ENCODE peak calls at places on chromosome 11, in nine cellular contexts. One of them, this sample, is unnamed.
A peak's percentile ranks its signal among the peaks of the same experiment; 100 is the strongest.

GRCh38 chr11:118958577-118958976 is 2.5 kb downstream of the UPK2 start:
- DNase-seq in IMR-90: no peak
- DNase-seq in activated T-cell treated with anti-CD3 and anti-CD28 coated beads, Interleukin-2, amount 50 U/mL, for 72 hours: no peak
- DNase-seq in T-helper 2 cell: no peak
- DNase-seq in transverse colon: no peak
- DNase-seq in EL: no peak
- DNase-seq in nucleus accumbens: no peak
- DNase-seq in small intestine: no peak
- DNase-seq in endodermal cell: no peak
- DNase-seq in this sample: no peak

GRCh38 chr11:12143461-12144258 is 33.3 kb downstream of the MICAL2 start:
- DNase-seq in transverse colon: peak; percentile 65
- DNase-seq in IMR-90: no peak
- DNase-seq in activated T-cell treated with anti-CD3 and anti-CD28 coated beads, Interleukin-2, amount 50 U/mL, for 72 hours: no peak
- DNase-seq in EL: no peak
- DNase-seq in endodermal cell: no peak
- DNase-seq in T-helper 2 cell: no peak
- DNase-seq in nucleus accumbens: no peak
- DNase-seq in small intestine: peak; percentile 92
- DNase-seq in this sample: no peak

GRCh38 chr11:1005913-1006312 is 30.6 kb downstream of the MUC6 start:
- DNase-seq in transverse colon: no peak
- DNase-seq in small intestine: no peak
- DNase-seq in T-helper 2 cell: no peak
- DNase-seq in nucleus accumbens: no peak
- DNase-seq in endodermal cell: no peak
- DNase-seq in activated T-cell treated with anti-CD3 and anti-CD28 coated beads, Interleukin-2, amount 50 U/mL, for 72 hours: no peak
- DNase-seq in EL: no peak
- DNase-seq in IMR-90: no peak
- DNase-seq in this sample: no peak

GRCh38 chr11:122069946-122070345 is 46.1 kb downstream of the BLID start:
- DNase-seq in EL: peak; percentile 60
- DNase-seq in transverse colon: peak; percentile 14
- DNase-seq in endodermal cell: peak; percentile 49
- DNase-seq in T-helper 2 cell: no peak
- DNase-seq in nucleus accumbens: peak; percentile 70
- DNase-seq in activated T-cell treated with anti-CD3 and anti-CD28 coated beads, Interleukin-2, amount 50 U/mL, for 72 hours: no peak
- DNase-seq in IMR-90: peak; percentile 91
- DNase-seq in small intestine: no peak
- DNase-seq in this sample: peak; percentile 49

GRCh38 chr11:133127746-133128145 is 404.6 kb downstream of the OPCML start:
- DNase-seq in IMR-90: no peak
- DNase-seq in nucleus accumbens: no peak
- DNase-seq in small intestine: no peak
- DNase-seq in activated T-cell treated with anti-CD3 and anti-CD28 coated beads, Interleukin-2, amount 50 U/mL, for 72 hours: no peak
- DNase-seq in transverse colon: no peak
- DNase-seq in T-helper 2 cell: no peak
- DNase-seq in EL: no peak
- DNase-seq in endodermal cell: no peak
- DNase-seq in this sample: no peak

GRCh38 chr11:30855383-30856006 is 269.3 kb upstream of the MPPED2 start:
- DNase-seq in transverse colon: no peak
- DNase-seq in EL: no peak
- DNase-seq in T-helper 2 cell: no peak
- DNase-seq in IMR-90: peak; percentile 29
- DNase-seq in nucleus accumbens: no peak
- DNase-seq in small intestine: no peak
- DNase-seq in endodermal cell: no peak
- DNase-seq in activated T-cell treated with anti-CD3 and anti-CD28 coated beads, Interleukin-2, amount 50 U/mL, for 72 hours: no peak
- DNase-seq in this sample: no peak

GRCh38 chr11:120467627-120468026 is 43.9 kb upstream of the GRIK4 start:
- DNase-seq in activated T-cell treated with anti-CD3 and anti-CD28 coated beads, Interleukin-2, amount 50 U/mL, for 72 hours: no peak
- DNase-seq in T-helper 2 cell: no peak
- DNase-seq in IMR-90: peak; percentile 48
- DNase-seq in nucleus accumbens: no peak
- DNase-seq in small intestine: peak; percentile 2
- DNase-seq in transverse colon: no peak
- DNase-seq in EL: peak; percentile 74
- DNase-seq in endodermal cell: no peak
- DNase-seq in this sample: no peak

GRCh38 chr11:114196994-114197702 is 99.1 kb upstream of the NNMT start:
- DNase-seq in IMR-90: no peak
- DNase-seq in nucleus accumbens: peak; percentile 55
- DNase-seq in EL: no peak
- DNase-seq in small intestine: no peak
- DNase-seq in T-helper 2 cell: no peak
- DNase-seq in transverse colon: no peak
- DNase-seq in endodermal cell: no peak
- DNase-seq in activated T-cell treated with anti-CD3 and anti-CD28 coated beads, Interleukin-2, amount 50 U/mL, for 72 hours: no peak
- DNase-seq in this sample: no peak

GRCh38 chr11:118084656-118085055 is 2.1 kb downstream of the SMIM35 start:
- DNase-seq in EL: no peak
- DNase-seq in small intestine: no peak
- DNase-seq in nucleus accumbens: no peak
- DNase-seq in transverse colon: no peak
- DNase-seq in T-helper 2 cell: no peak
- DNase-seq in IMR-90: no peak
- DNase-seq in activated T-cell treated with anti-CD3 and anti-CD28 coated beads, Interleukin-2, amount 50 U/mL, for 72 hours: no peak
- DNase-seq in endodermal cell: no peak
- DNase-seq in this sample: no peak

GRCh38 chr11:66467034-66467659 is 442 bp downstream of the PELI3 start:
- DNase-seq in EL: peak; percentile 40
- DNase-seq in T-helper 2 cell: no peak
- DNase-seq in transverse colon: peak; percentile 45
- DNase-seq in IMR-90: peak; percentile 15
- DNase-seq in small intestine: peak; percentile 15
- DNase-seq in activated T-cell treated with anti-CD3 and anti-CD28 coated beads, Interleukin-2, amount 50 U/mL, for 72 hours: peak; percentile 59
- DNase-seq in nucleus accumbens: no peak
- DNase-seq in endodermal cell: no peak
- DNase-seq in this sample: peak; percentile 64

GRCh38 chr11:77081381-77081851 is 14.6 kb downstream of the CAPN5 start:
- DNase-seq in activated T-cell treated with anti-CD3 and anti-CD28 coated beads, Interleukin-2, amount 50 U/mL, for 72 hours: no peak
- DNase-seq in EL: no peak
- DNase-seq in transverse colon: peak; percentile 8
- DNase-seq in endodermal cell: peak; percentile 40
- DNase-seq in IMR-90: no peak
- DNase-seq in small intestine: no peak
- DNase-seq in nucleus accumbens: no peak
- DNase-seq in T-helper 2 cell: no peak
- DNase-seq in this sample: no peak

GRCh38 chr11:14578551-14578956 is 58.4 kb upstream of the PSMA1 start:
- DNase-seq in nucleus accumbens: no peak
- DNase-seq in IMR-90: peak; percentile 54
- DNase-seq in transverse colon: peak; percentile 43
- DNase-seq in small intestine: peak; percentile 79
- DNase-seq in activated T-cell treated with anti-CD3 and anti-CD28 coated beads, Interleukin-2, amount 50 U/mL, for 72 hours: peak; percentile 72
- DNase-seq in endodermal cell: no peak
- DNase-seq in T-helper 2 cell: peak; percentile 54
- DNase-seq in EL: peak; percentile 24
- DNase-seq in this sample: no peak

GRCh38 chr11:61881397-61881796 is 9.9 kb downstream of the FADS3 start:
- DNase-seq in nucleus accumbens: no peak
- DNase-seq in small intestine: no peak
- DNase-seq in endodermal cell: peak; percentile 69
- DNase-seq in transverse colon: no peak
- DNase-seq in activated T-cell treated with anti-CD3 and anti-CD28 coated beads, Interleukin-2, amount 50 U/mL, for 72 hours: no peak
- DNase-seq in T-helper 2 cell: no peak
- DNase-seq in IMR-90: no peak
- DNase-seq in EL: no peak
- DNase-seq in this sample: peak; percentile 78

GRCh38 chr11:119983816-119984215 is 154.1 kb downstream of the TRIM29 start:
- DNase-seq in IMR-90: no peak
- DNase-seq in small intestine: no peak
- DNase-seq in transverse colon: no peak
- DNase-seq in endodermal cell: no peak
- DNase-seq in activated T-cell treated with anti-CD3 and anti-CD28 coated beads, Interleukin-2, amount 50 U/mL, for 72 hours: no peak
- DNase-seq in nucleus accumbens: no peak
- DNase-seq in T-helper 2 cell: no peak
- DNase-seq in EL: no peak
- DNase-seq in this sample: no peak

GRCh38 chr11:79082920-79083319 is 357.9 kb downstream of the TENM4 start:
- DNase-seq in activated T-cell treated with anti-CD3 and anti-CD28 coated beads, Interleukin-2, amount 50 U/mL, for 72 hours: no peak
- DNase-seq in small intestine: peak; percentile 32
- DNase-seq in EL: no peak
- DNase-seq in T-helper 2 cell: no peak
- DNase-seq in transverse colon: no peak
- DNase-seq in nucleus accumbens: no peak
- DNase-seq in endodermal cell: no peak
- DNase-seq in IMR-90: no peak
- DNase-seq in this sample: no peak

GRCh38 chr11:34809191-34810106 is 106.7 kb downstream of the APIP start:
- DNase-seq in IMR-90: peak; percentile 31
- DNase-seq in small intestine: no peak
- DNase-seq in endodermal cell: no peak
- DNase-seq in nucleus accumbens: no peak
- DNase-seq in T-helper 2 cell: no peak
- DNase-seq in transverse colon: no peak
- DNase-seq in activated T-cell treated with anti-CD3 and anti-CD28 coated beads, Interleukin-2, amount 50 U/mL, for 72 hours: no peak
- DNase-seq in EL: no peak
- DNase-seq in this sample: no peak

GRCh38 chr11:109138200-109138599 is 283.8 kb upstream of the C11orf87 start:
- DNase-seq in nucleus accumbens: no peak
- DNase-seq in endodermal cell: no peak
- DNase-seq in small intestine: no peak
- DNase-seq in activated T-cell treated with anti-CD3 and anti-CD28 coated beads, Interleukin-2, amount 50 U/mL, for 72 hours: no peak
- DNase-seq in transverse colon: no peak
- DNase-seq in EL: peak; percentile 27
- DNase-seq in T-helper 2 cell: no peak
- DNase-seq in IMR-90: peak; percentile 11
- DNase-seq in this sample: no peak

GRCh38 chr11:70590356-70590991 is 192.1 kb downstream of the CTTN start:
- DNase-seq in small intestine: no peak
- DNase-seq in IMR-90: no peak
- DNase-seq in nucleus accumbens: no peak
- DNase-seq in transverse colon: no peak
- DNase-seq in EL: no peak
- DNase-seq in T-helper 2 cell: no peak
- DNase-seq in endodermal cell: no peak
- DNase-seq in activated T-cell treated with anti-CD3 and anti-CD28 coated beads, Interleukin-2, amount 50 U/mL, for 72 hours: no peak
- DNase-seq in this sample: no peak

GRCh38 chr11:105673089-105673488 is 63.2 kb downstream of the GRIA4 start:
- DNase-seq in endodermal cell: peak; percentile 89
- DNase-seq in IMR-90: peak; percentile 72
- DNase-seq in nucleus accumbens: no peak
- DNase-seq in EL: peak; percentile 34
- DNase-seq in activated T-cell treated with anti-CD3 and anti-CD28 coated beads, Interleukin-2, amount 50 U/mL, for 72 hours: peak; percentile 3
- DNase-seq in T-helper 2 cell: no peak
- DNase-seq in transverse colon: no peak
- DNase-seq in small intestine: peak; percentile 22
- DNase-seq in this sample: peak; percentile 90

GRCh38 chr11:128843198-128843766 is 23.8 kb downstream of the KCNJ1 start:
- DNase-seq in transverse colon: no peak
- DNase-seq in IMR-90: no peak
- DNase-seq in endodermal cell: no peak
- DNase-seq in nucleus accumbens: no peak
- DNase-seq in small intestine: no peak
- DNase-seq in EL: no peak
- DNase-seq in activated T-cell treated with anti-CD3 and anti-CD28 coated beads, Interleukin-2, amount 50 U/mL, for 72 hours: no peak
- DNase-seq in T-helper 2 cell: no peak
- DNase-seq in this sample: no peak

GRCh38 chr11:112464949-112465348 is 204.3 kb upstream of the PLET1 start:
- DNase-seq in nucleus accumbens: no peak
- DNase-seq in IMR-90: no peak
- DNase-seq in transverse colon: no peak
- DNase-seq in T-helper 2 cell: no peak
- DNase-seq in activated T-cell treated with anti-CD3 and anti-CD28 coated beads, Interleukin-2, amount 50 U/mL, for 72 hours: no peak
- DNase-seq in small intestine: no peak
- DNase-seq in EL: no peak
- DNase-seq in endodermal cell: no peak
- DNase-seq in this sample: no peak

GRCh38 chr11:86388198-86388597 is 13.5 kb downstream of the CCDC81 start:
- DNase-seq in EL: no peak
- DNase-seq in IMR-90: no peak
- DNase-seq in nucleus accumbens: no peak
- DNase-seq in small intestine: peak; percentile 16
- DNase-seq in endodermal cell: peak; percentile 50
- DNase-seq in transverse colon: no peak
- DNase-seq in activated T-cell treated with anti-CD3 and anti-CD28 coated beads, Interleukin-2, amount 50 U/mL, for 72 hours: no peak
- DNase-seq in T-helper 2 cell: no peak
- DNase-seq in this sample: peak; percentile 24

GRCh38 chr11:9953994-9954626 is 290.2 kb downstream of the SWAP70 start:
- DNase-seq in nucleus accumbens: no peak
- DNase-seq in small intestine: no peak
- DNase-seq in T-helper 2 cell: no peak
- DNase-seq in EL: peak; percentile 6
- DNase-seq in endodermal cell: no peak
- DNase-seq in IMR-90: peak; percentile 65
- DNase-seq in activated T-cell treated with anti-CD3 and anti-CD28 coated beads, Interleukin-2, amount 50 U/mL, for 72 hours: no peak
- DNase-seq in transverse colon: no peak
- DNase-seq in this sample: no peak

GRCh38 chr11:43936081-43936480 is 6.4 kb upstream of the C11orf96 start:
- DNase-seq in T-helper 2 cell: no peak
- DNase-seq in nucleus accumbens: no peak
- DNase-seq in EL: no peak
- DNase-seq in activated T-cell treated with anti-CD3 and anti-CD28 coated beads, Interleukin-2, amount 50 U/mL, for 72 hours: no peak
- DNase-seq in IMR-90: no peak
- DNase-seq in endodermal cell: no peak
- DNase-seq in transverse colon: no peak
- DNase-seq in small intestine: no peak
- DNase-seq in this sample: no peak

GRCh38 chr11:12189543-12190235 is 79.3 kb downstream of the MICAL2 start:
- DNase-seq in activated T-cell treated with anti-CD3 and anti-CD28 coated beads, Interleukin-2, amount 50 U/mL, for 72 hours: peak; percentile 62
- DNase-seq in nucleus accumbens: no peak
- DNase-seq in small intestine: no peak
- DNase-seq in EL: no peak
- DNase-seq in T-helper 2 cell: peak; percentile 49
- DNase-seq in IMR-90: no peak
- DNase-seq in transverse colon: no peak
- DNase-seq in endodermal cell: no peak
- DNase-seq in this sample: no peak

GRCh38 chr11:2825261-2825885 is 60.2 kb downstream of the CDKN1C start:
- DNase-seq in activated T-cell treated with anti-CD3 and anti-CD28 coated beads, Interleukin-2, amount 50 U/mL, for 72 hours: no peak
- DNase-seq in EL: peak; percentile 79
- DNase-seq in endodermal cell: no peak
- DNase-seq in T-helper 2 cell: no peak
- DNase-seq in small intestine: no peak
- DNase-seq in nucleus accumbens: no peak
- DNase-seq in transverse colon: peak; percentile 76
- DNase-seq in IMR-90: peak; percentile 74
- DNase-seq in this sample: no peak

GRCh38 chr11:2383823-2384722 is 7.0 kb downstream of the CD81 start:
- DNase-seq in IMR-90: no peak
- DNase-seq in nucleus accumbens: no peak
- DNase-seq in transverse colon: peak; percentile 66
- DNase-seq in EL: no peak
- DNase-seq in activated T-cell treated with anti-CD3 and anti-CD28 coated beads, Interleukin-2, amount 50 U/mL, for 72 hours: peak; percentile 33
- DNase-seq in small intestine: peak; percentile 40
- DNase-seq in endodermal cell: no peak
- DNase-seq in T-helper 2 cell: peak; percentile 48
- DNase-seq in this sample: peak; percentile 69

GRCh38 chr11:3163241-3163981 is 1.7 kb downstream of the OSBPL5 start:
- DNase-seq in small intestine: no peak
- DNase-seq in activated T-cell treated with anti-CD3 and anti-CD28 coated beads, Interleukin-2, amount 50 U/mL, for 72 hours: no peak
- DNase-seq in nucleus accumbens: no peak
- DNase-seq in endodermal cell: peak; percentile 52
- DNase-seq in T-helper 2 cell: no peak
- DNase-seq in transverse colon: peak; percentile 9
- DNase-seq in IMR-90: no peak
- DNase-seq in EL: no peak
- DNase-seq in this sample: no peak

GRCh38 chr11:1920128-1920908 is 815 bp downstream of the TNNT3 start:
- DNase-seq in activated T-cell treated with anti-CD3 and anti-CD28 coated beads, Interleukin-2, amount 50 U/mL, for 72 hours: no peak
- DNase-seq in EL: no peak
- DNase-seq in T-helper 2 cell: no peak
- DNase-seq in nucleus accumbens: no peak
- DNase-seq in transverse colon: no peak
- DNase-seq in small intestine: no peak
- DNase-seq in endodermal cell: no peak
- DNase-seq in IMR-90: no peak
- DNase-seq in this sample: no peak

GRCh38 chr11:78961938-78962701 is 387.5 kb upstream of the NARS2 start:
- DNase-seq in IMR-90: peak; percentile 48
- DNase-seq in T-helper 2 cell: no peak
- DNase-seq in nucleus accumbens: peak; percentile 32
- DNase-seq in transverse colon: no peak
- DNase-seq in EL: peak; percentile 2
- DNase-seq in small intestine: no peak
- DNase-seq in activated T-cell treated with anti-CD3 and anti-CD28 coated beads, Interleukin-2, amount 50 U/mL, for 72 hours: no peak
- DNase-seq in endodermal cell: peak; percentile 94
- DNase-seq in this sample: peak; percentile 94

GRCh38 chr11:46285594-46286033 is 8.2 kb downstream of the CREB3L1 start:
- DNase-seq in T-helper 2 cell: no peak
- DNase-seq in nucleus accumbens: no peak
- DNase-seq in IMR-90: peak; percentile 75
- DNase-seq in small intestine: no peak
- DNase-seq in transverse colon: no peak
- DNase-seq in EL: peak; percentile 43
- DNase-seq in endodermal cell: no peak
- DNase-seq in activated T-cell treated with anti-CD3 and anti-CD28 coated beads, Interleukin-2, amount 50 U/mL, for 72 hours: no peak
- DNase-seq in this sample: peak; percentile 52